ENCODE peak calls at places on chromosomes 13 and 19, in seven cellular contexts. Z is body of pancreas, T is fibroblast of lung, D is HL-60, R is testis, N is pancreas, A is BE2C. E is an unnamed sample.

GRCh38 chr13:30743319-30744055 is 8.1 kb downstream of the ALOX5AP start:
- DNase-seq in Z (peak; percentile 51), T (peak; percentile 100), D (no peak), R (peak; percentile 71), N (no peak), A (no peak), E (no peak)

GRCh38 chr13:73090116-73090811 is 31.5 kb downstream of the KLF5 start:
- DNase-seq in Z (peak; percentile 58), T (peak; percentile 95), D (no peak), R (no peak), N (no peak), A (peak; percentile 43), E (no peak)

GRCh38 chr19:8721334-8721733 is at the start of gene OR2Z1:
- DNase-seq in Z (no peak), T (no peak), D (no peak), R (no peak), N (no peak), A (no peak), E (no peak)

GRCh38 chr19:29966594-29967249 is 24.7 kb downstream of the URI1 start:
- DNase-seq in Z (no peak), T (peak; percentile 19), D (no peak), R (no peak), N (no peak), A (no peak), E (no peak)

GRCh38 chr13:21852043-21852442 is 181.2 kb downstream of the FGF9 start:
- DNase-seq in Z (no peak), T (no peak), D (no peak), R (no peak), N (no peak), A (no peak), E (no peak)

GRCh38 chr13:26221399-26221720 is 754 bp downstream of the RNF6 start:
- DNase-seq in Z (no peak), T (no peak), D (no peak), R (no peak), N (no peak), A (no peak), E (no peak)

GRCh38 chr13:98265669-98266551 is 88.8 kb upstream of the RNF113B start:
- DNase-seq in Z (peak; percentile 87), T (peak; percentile 78), D (no peak), R (peak; percentile 36), N (peak; percentile 66), A (no peak), E (no peak)

GRCh38 chr13:104011505-104012270 is 945.5 kb upstream of the SLC10A2 start:
- DNase-seq in Z (peak; percentile 44), T (peak; percentile 47), D (no peak), R (peak; percentile 82), N (no peak), A (peak; percentile 16), E (peak; percentile 11)

GRCh38 chr19:53365899-53366493 is 491 bp downstream of the ZNF525 start:
- DNase-seq in Z (no peak), T (no peak), D (no peak), R (no peak), N (peak; percentile 75), A (peak; percentile 11), E (peak; percentile 23)

GRCh38 chr19:42252365-42253244 is 2.3 kb downstream of the ERF start:
- DNase-seq in Z (peak; percentile 65), T (peak; percentile 65), D (peak; percentile 62), R (peak; percentile 83), N (no peak), A (no peak), E (peak; percentile 78)

GRCh38 chr13:33487575-33488243 is 202.2 kb upstream of the STARD13 start:
- DNase-seq in Z (peak; percentile 27), T (no peak), D (no peak), R (peak; percentile 36), N (no peak), A (no peak), E (no peak)

GRCh38 chr19:16094360-16095070 is 17.2 kb upstream of the RAB8A start:
- DNase-seq in Z (no peak), T (peak; percentile 44), D (no peak), R (no peak), N (no peak), A (no peak), E (no peak)

GRCh38 chr19:58346961-58347929 is 6.0 kb downstream of the A1BG start:
- DNase-seq in Z (peak; percentile 37), T (peak; percentile 58), D (peak; percentile 72), R (peak; percentile 65), N (peak; percentile 75), A (peak; percentile 85), E (peak; percentile 59)

GRCh38 chr19:38664503-38665211 is 17.2 kb downstream of the ACTN4 start:
- DNase-seq in Z (no peak), T (no peak), D (peak; percentile 72), R (no peak), N (no peak), A (no peak), E (no peak)

GRCh38 chr13:99542788-99543406 is 41.6 kb downstream of the TM9SF2 start:
- DNase-seq in Z (no peak), T (no peak), D (no peak), R (no peak), N (no peak), A (no peak), E (no peak)

GRCh38 chr19:11421607-11422098 is 2.5 kb upstream of the RGL3 start:
- DNase-seq in Z (peak; percentile 22), T (no peak), D (no peak), R (peak; percentile 61), N (no peak), A (peak; percentile 57), E (peak; percentile 71)

GRCh38 chr13:97058417-97058816 is 64.1 kb upstream of the OXGR1 start:
- DNase-seq in Z (no peak), T (no peak), D (no peak), R (no peak), N (no peak), A (no peak), E (no peak)

GRCh38 chr13:114179087-114179658 is at the start of gene CFAP97D2:
- DNase-seq in Z (no peak), T (no peak), D (no peak), R (no peak), N (no peak), A (no peak), E (no peak)

GRCh38 chr13:30456290-30456689 is 9.4 kb downstream of the HMGB1 start:
- DNase-seq in Z (no peak), T (no peak), D (no peak), R (no peak), N (no peak), A (no peak), E (no peak)

GRCh38 chr13:99909836-99910619 is 61.5 kb downstream of the ZIC5 start:
- DNase-seq in Z (peak; percentile 72), T (no peak), D (no peak), R (peak; percentile 64), N (peak; percentile 68), A (peak; percentile 40), E (no peak)

GRCh38 chr13:41065098-41065497 is 3.8 kb downstream of the WBP4 start:
- DNase-seq in Z (no peak), T (peak; percentile 80), D (no peak), R (no peak), N (no peak), A (no peak), E (no peak)

GRCh38 chr19:53511933-53512374 is 26.0 kb upstream of the ZNF331 start:
- DNase-seq in Z (peak; percentile 64), T (peak; percentile 56), D (no peak), R (peak; percentile 75), N (peak; percentile 66), A (peak; percentile 48), E (peak; percentile 45)

GRCh38 chr13:105446197-105446596 is 1089.3 kb downstream of the EFNB2 start:
- DNase-seq in Z (no peak), T (no peak), D (no peak), R (no peak), N (no peak), A (no peak), E (no peak)

GRCh38 chr19:18206018-18206417 is 2.2 kb upstream of the RAB3A start:
- DNase-seq in Z (no peak), T (no peak), D (no peak), R (no peak), N (no peak), A (no peak), E (no peak)

GRCh38 chr13:60043262-60043661 is 120.5 kb downstream of the DIAPH3 start:
- DNase-seq in Z (no peak), T (no peak), D (no peak), R (no peak), N (no peak), A (no peak), E (no peak)

GRCh38 chr13:98998831-98999634 is 21.2 kb upstream of the DOCK9 start:
- DNase-seq in Z (no peak), T (peak; percentile 61), D (peak; percentile 6), R (no peak), N (no peak), A (no peak), E (no peak)

GRCh38 chr19:50552540-50552939 is 15.7 kb downstream of the LRRC4B start:
- DNase-seq in Z (no peak), T (no peak), D (no peak), R (no peak), N (no peak), A (no peak), E (no peak)
- H3K27me3 ChIP-seq in Z (no peaks in the 10 kb centered on the region), T (no peaks in the 10 kb centered on the region), D (peaks cover 13% of the 10 kb centered on the region), R (no peaks in the 10 kb centered on the region), N (no peaks in the 10 kb centered on the region), A (peaks cover 15% of the 10 kb centered on the region), E (no peaks in the 10 kb centered on the region)

GRCh38 chr13:109140054-109140776 is 510.8 kb downstream of the MYO16 start:
- DNase-seq in Z (no peak), T (no peak), D (no peak), R (no peak), N (peak; percentile 58), A (no peak), E (peak; percentile 74)
- H3K27me3 ChIP-seq in Z (no peaks in the 10 kb centered on the region), T (no peaks in the 10 kb centered on the region), D (no peaks in the 10 kb centered on the region), R (no peaks in the 10 kb centered on the region), N (no peaks in the 10 kb centered on the region), A (no peaks in the 10 kb centered on the region), E (no peaks in the 10 kb centered on the region)

GRCh38 chr19:1782501-1782900 is 29.2 kb downstream of the ONECUT3 start:
- DNase-seq in Z (no peak), T (no peak), D (no peak), R (no peak), N (no peak), A (no peak), E (no peak)
- H3K27me3 ChIP-seq in Z (no peaks in the 10 kb centered on the region), T (peaks cover 13% of the 10 kb centered on the region), D (peaks cover 26% of the 10 kb centered on the region), R (no peaks in the 10 kb centered on the region), N (no peaks in the 10 kb centered on the region), A (peaks cover 47% of the 10 kb centered on the region), E (no peaks in the 10 kb centered on the region)

DNA sequence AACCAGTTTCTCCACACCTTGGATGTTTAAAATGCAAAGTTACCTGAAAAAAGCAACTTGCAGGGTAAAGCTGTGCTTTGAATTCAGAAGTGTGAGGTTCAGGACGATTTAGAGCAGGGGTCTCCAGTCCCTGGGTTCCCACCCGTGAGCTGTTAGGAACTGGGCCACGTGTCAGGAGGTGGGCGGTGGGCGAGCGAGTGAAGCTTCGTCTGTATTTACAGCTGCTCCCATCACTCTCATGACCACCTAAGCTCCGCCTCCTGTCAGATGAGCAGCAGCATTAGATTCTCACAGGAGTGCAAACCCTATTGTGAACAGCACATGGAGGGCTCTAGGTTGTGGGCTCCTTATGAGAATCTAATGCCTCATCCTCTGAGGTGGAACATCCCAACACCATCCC is 214.2 kb upstream of the SOX1 start:
- DNase-seq in Z (no peak), T (no peak), D (no peak), R (no peak), N (no peak), A (no peak), E (no peak)
- H3K27me3 ChIP-seq in Z (no peaks in the 10 kb centered on the region), T (no peaks in the 10 kb centered on the region), D (peaks cover 4% of the 10 kb centered on the region), R (no peaks in the 10 kb centered on the region), N (no peaks in the 10 kb centered on the region), A (peaks cover 24% of the 10 kb centered on the region), E (no peaks in the 10 kb centered on the region)

E was measured in right cardiac atrium.